ENCODE peak calls at places on chromosomes 16 and 17, in five cellular contexts. One of them, this sample, is unnamed.

GRCh38 chr17:75909051-75909811 is 4.5 kb upstream of the MRPL38 start:
- DNase-seq in HEK293T: no peak
- DNase-seq in Calu3: no peak
- DNase-seq in stimulated activated naive CD4-positive, alpha-beta T cell: no peak
- DNase-seq in NCI-H1092: peak
- DNase-seq in this sample: no peak

GRCh38 chr17:77484096-77484495 is 343.3 kb downstream of the SEC14L1 start:
- DNase-seq in Calu3: no peak
- DNase-seq in NCI-H1092: no peak
- DNase-seq in HEK293T: no peak
- DNase-seq in stimulated activated naive CD4-positive, alpha-beta T cell: no peak
- DNase-seq in this sample: no peak

GRCh38 chr16:20850981-20851380 is 44.7 kb downstream of the REXO5 start:
- DNase-seq in Calu3: no peak
- DNase-seq in HEK293T: no peak
- DNase-seq in stimulated activated naive CD4-positive, alpha-beta T cell: no peak
- DNase-seq in NCI-H1092: no peak
- DNase-seq in this sample: peak

GRCh38 chr17:37752482-37752881 is 7.6 kb upstream of the HNF1B start:
- DNase-seq in HEK293T: no peak
- DNase-seq in Calu3: no peak
- DNase-seq in NCI-H1092: no peak
- DNase-seq in stimulated activated naive CD4-positive, alpha-beta T cell: no peak
- DNase-seq in this sample: no peak

GRCh38 chr17:48055531-48056245 is 7.5 kb downstream of the NFE2L1 start:
- DNase-seq in NCI-H1092: no peak
- DNase-seq in Calu3: peak
- DNase-seq in HEK293T: no peak
- DNase-seq in stimulated activated naive CD4-positive, alpha-beta T cell: no peak
- DNase-seq in this sample: no peak

GRCh38 chr16:66899945-66900688 is 18.6 kb downstream of the CDH16 start:
- DNase-seq in stimulated activated naive CD4-positive, alpha-beta T cell: no peak
- DNase-seq in HEK293T: peak
- DNase-seq in Calu3: peak
- DNase-seq in NCI-H1092: peak
- DNase-seq in this sample: peak

GRCh38 chr16:72468582-72468981 is 296.6 kb upstream of the PMFBP1 start:
- DNase-seq in NCI-H1092: no peak
- DNase-seq in Calu3: no peak
- DNase-seq in HEK293T: no peak
- DNase-seq in stimulated activated naive CD4-positive, alpha-beta T cell: no peak
- DNase-seq in this sample: no peak

GRCh38 chr17:38867179-38867994 is 2.5 kb upstream of the LASP1 start:
- DNase-seq in Calu3: peak
- DNase-seq in NCI-H1092: peak
- DNase-seq in HEK293T: no peak
- DNase-seq in stimulated activated naive CD4-positive, alpha-beta T cell: peak
- DNase-seq in this sample: peak

GRCh38 chr16:912684-913613 is 57.8 kb downstream of the LMF1 start:
- DNase-seq in stimulated activated naive CD4-positive, alpha-beta T cell: no peak
- DNase-seq in Calu3: no peak
- DNase-seq in NCI-H1092: peak
- DNase-seq in HEK293T: no peak
- DNase-seq in this sample: no peak

GRCh38 chr17:77736207-77736600 is 222.3 kb upstream of the TNRC6C start:
- DNase-seq in HEK293T: no peak
- DNase-seq in NCI-H1092: peak
- DNase-seq in stimulated activated naive CD4-positive, alpha-beta T cell: no peak
- DNase-seq in Calu3: no peak
- DNase-seq in this sample: no peak

GRCh38 chr17:58263773-58264172 is 17.0 kb downstream of the MPO start:
- DNase-seq in Calu3: no peak
- DNase-seq in stimulated activated naive CD4-positive, alpha-beta T cell: no peak
- DNase-seq in HEK293T: no peak
- DNase-seq in NCI-H1092: no peak
- DNase-seq in this sample: no peak

GRCh38 chr17:19341641-19342610 is 20.6 kb downstream of the B9D1 start:
- DNase-seq in Calu3: no peak
- DNase-seq in HEK293T: no peak
- DNase-seq in NCI-H1092: no peak
- DNase-seq in stimulated activated naive CD4-positive, alpha-beta T cell: no peak
- DNase-seq in this sample: no peak

GRCh38 chr16:51994597-51994996 is 552.3 kb downstream of the TOX3 start:
- DNase-seq in Calu3: peak
- DNase-seq in stimulated activated naive CD4-positive, alpha-beta T cell: no peak
- DNase-seq in NCI-H1092: peak
- DNase-seq in HEK293T: no peak
- DNase-seq in this sample: no peak

GRCh38 chr17:41549596-41550039 is 21.5 kb upstream of the KRT19 start:
- DNase-seq in stimulated activated naive CD4-positive, alpha-beta T cell: no peak
- DNase-seq in Calu3: no peak
- DNase-seq in NCI-H1092: no peak
- DNase-seq in HEK293T: no peak
- DNase-seq in this sample: no peak

GRCh38 chr16:81855552-81856153 is 76.6 kb downstream of the PLCG2 start:
- DNase-seq in HEK293T: no peak
- DNase-seq in NCI-H1092: no peak
- DNase-seq in Calu3: no peak
- DNase-seq in stimulated activated naive CD4-positive, alpha-beta T cell: no peak
- DNase-seq in this sample: no peak

GRCh38 chr17:74215332-74215727 is 2.0 kb downstream of the TTYH2 start:
- DNase-seq in NCI-H1092: no peak
- DNase-seq in Calu3: no peak
- DNase-seq in stimulated activated naive CD4-positive, alpha-beta T cell: no peak
- DNase-seq in HEK293T: no peak
- DNase-seq in this sample: no peak

GRCh38 chr17:57599271-57600045 is 145.6 kb downstream of the CCDC182 start:
- DNase-seq in Calu3: no peak
- DNase-seq in HEK293T: no peak
- DNase-seq in NCI-H1092: no peak
- DNase-seq in stimulated activated naive CD4-positive, alpha-beta T cell: peak
- DNase-seq in this sample: no peak

GRCh38 chr16:3173892-3174617 is 13.9 kb upstream of the OR1F1 start:
- DNase-seq in NCI-H1092: no peak
- DNase-seq in Calu3: peak
- DNase-seq in HEK293T: peak
- DNase-seq in stimulated activated naive CD4-positive, alpha-beta T cell: no peak
- DNase-seq in this sample: peak

GRCh38 chr17:18235743-18236256 is 10.4 kb downstream of the LLGL1 start:
- DNase-seq in NCI-H1092: no peak
- DNase-seq in Calu3: peak
- DNase-seq in HEK293T: no peak
- DNase-seq in stimulated activated naive CD4-positive, alpha-beta T cell: no peak
- DNase-seq in this sample: no peak

GRCh38 chr16:28823291-28823718 is 506 bp downstream of the ATXN2L start:
- DNase-seq in HEK293T: no peak
- DNase-seq in stimulated activated naive CD4-positive, alpha-beta T cell: peak
- DNase-seq in NCI-H1092: no peak
- DNase-seq in Calu3: no peak
- DNase-seq in this sample: no peak

GRCh38 chr17:45640141-45640850 is 143.8 kb upstream of the CRHR1 start:
- DNase-seq in Calu3: peak
- DNase-seq in stimulated activated naive CD4-positive, alpha-beta T cell: no peak
- DNase-seq in HEK293T: peak
- DNase-seq in NCI-H1092: no peak
- DNase-seq in this sample: peak

GRCh38 chr16:31880322-31880979 is 6.8 kb downstream of the ZNF267 start:
- DNase-seq in Calu3: peak
- DNase-seq in HEK293T: no peak
- DNase-seq in NCI-H1092: no peak
- DNase-seq in stimulated activated naive CD4-positive, alpha-beta T cell: no peak
- DNase-seq in this sample: no peak

GRCh38 chr17:53924530-53925455 is 102.1 kb downstream of the KIF2B start:
- DNase-seq in HEK293T: no peak
- DNase-seq in stimulated activated naive CD4-positive, alpha-beta T cell: no peak
- DNase-seq in NCI-H1092: no peak
- DNase-seq in Calu3: no peak
- DNase-seq in this sample: no peak

GRCh38 chr16:87540072-87540976 is 47.5 kb upstream of the ZCCHC14 start:
- DNase-seq in NCI-H1092: no peak
- DNase-seq in stimulated activated naive CD4-positive, alpha-beta T cell: no peak
- DNase-seq in Calu3: no peak
- DNase-seq in HEK293T: no peak
- DNase-seq in this sample: no peak

GRCh38 chr16:66580605-66581209 is 1.4 kb downstream of the CMTM2 start:
- DNase-seq in HEK293T: peak
- DNase-seq in NCI-H1092: no peak
- DNase-seq in stimulated activated naive CD4-positive, alpha-beta T cell: no peak
- DNase-seq in Calu3: no peak
- DNase-seq in this sample: no peak

GRCh38 chr16:30893744-30894539 is at the start of gene BCL7C:
- DNase-seq in Calu3: peak
- DNase-seq in stimulated activated naive CD4-positive, alpha-beta T cell: peak
- DNase-seq in HEK293T: peak
- DNase-seq in NCI-H1092: peak
- DNase-seq in this sample: peak

GRCh38 chr16:5349661-5350060 is 252.1 kb upstream of the EEF2KMT start:
- DNase-seq in stimulated activated naive CD4-positive, alpha-beta T cell: no peak
- DNase-seq in HEK293T: no peak
- DNase-seq in NCI-H1092: no peak
- DNase-seq in Calu3: no peak
- DNase-seq in this sample: peak

GRCh38 chr17:35865412-35866355 is 3.0 kb downstream of the HEATR9 start:
- DNase-seq in stimulated activated naive CD4-positive, alpha-beta T cell: no peak
- DNase-seq in Calu3: no peak
- DNase-seq in NCI-H1092: no peak
- DNase-seq in HEK293T: no peak
- DNase-seq in this sample: no peak

GRCh38 chr17:7023576-7024401 is 939 bp downstream of the BCL6B start:
- DNase-seq in Calu3: no peak
- DNase-seq in stimulated activated naive CD4-positive, alpha-beta T cell: peak
- DNase-seq in NCI-H1092: peak
- DNase-seq in HEK293T: peak
- DNase-seq in this sample: peak

GRCh38 chr17:81902023-81902652 is at the start of gene NPB:
- DNase-seq in NCI-H1092: peak
- DNase-seq in Calu3: peak
- DNase-seq in stimulated activated naive CD4-positive, alpha-beta T cell: no peak
- DNase-seq in HEK293T: no peak
- DNase-seq in this sample: no peak

GRCh38 chr16:80862153-80862552 is 57.8 kb upstream of the CDYL2 start:
- DNase-seq in Calu3: no peak
- DNase-seq in stimulated activated naive CD4-positive, alpha-beta T cell: no peak
- DNase-seq in NCI-H1092: no peak
- DNase-seq in HEK293T: no peak
- DNase-seq in this sample: no peak

GRCh38 chr16:24332178-24332577 is 76.0 kb downstream of the CACNG3 start:
- DNase-seq in NCI-H1092: no peak
- DNase-seq in stimulated activated naive CD4-positive, alpha-beta T cell: no peak
- DNase-seq in HEK293T: no peak
- DNase-seq in Calu3: no peak
- DNase-seq in this sample: no peak

GRCh38 chr16:14489460-14489859 is 140.6 kb downstream of the PARN start:
- DNase-seq in Calu3: peak
- DNase-seq in stimulated activated naive CD4-positive, alpha-beta T cell: no peak
- DNase-seq in NCI-H1092: no peak
- DNase-seq in HEK293T: peak
- DNase-seq in this sample: peak

This sample was measured in WERI-Rb-1.